ENCODE peak calls at places on chromosomes 11 and 22, in six cellular contexts. K, X, C, H, U and G are unnamed samples.

GRCh38 chr11:109089144-109089543 is 332.8 kb upstream of the C11orf87 start:
- DNase-seq in K (no peak), X (no peak), C (no peak), H (no peak), U (no peak), G (no peak)

GRCh38 chr11:72736452-72737069 is 15.6 kb downstream of the ARAP1 start:
- DNase-seq in K (peak), X (no peak), C (no peak), H (peak), U (peak), G (peak)

GRCh38 chr11:83157755-83158473 is 983 bp downstream of the PCF11 start:
- DNase-seq in K (peak), X (peak), C (peak), H (peak), U (peak), G (peak)

GRCh38 chr22:21754523-21755128 is 19.0 kb upstream of the YPEL1 start:
- DNase-seq in K (peak), X (no peak), C (no peak), H (no peak), U (no peak), G (peak)

GRCh38 chr22:40749829-40750228 is 69.3 kb downstream of the SLC25A17 start:
- DNase-seq in K (no peak), X (no peak), C (no peak), H (no peak), U (no peak), G (no peak)

GRCh38 chr11:70331901-70332300 is 61.4 kb downstream of the PPFIA1 start:
- DNase-seq in K (no peak), X (no peak), C (no peak), H (no peak), U (no peak), G (no peak)

GRCh38 chr11:94638902-94639373 is 71.8 kb downstream of the PIWIL4 start:
- DNase-seq in K (peak), X (no peak), C (no peak), H (peak), U (no peak), G (peak)

GRCh38 chr11:126307706-126308105 is 3.8 kb downstream of the DCPS start:
- DNase-seq in K (no peak), X (no peak), C (no peak), H (no peak), U (peak), G (peak)

GRCh38 chr11:87353904-87354303 is 316.2 kb downstream of the TMEM135 start:
- DNase-seq in K (no peak), X (no peak), C (no peak), H (no peak), U (no peak), G (no peak)

GRCh38 chr11:102836290-102836875 is 7.0 kb downstream of the MMP3 start:
- DNase-seq in K (no peak), X (no peak), C (no peak), H (no peak), U (no peak), G (peak)

GRCh38 chr11:30635401-30635989 is 49.3 kb upstream of the MPPED2 start:
- DNase-seq in K (no peak), X (no peak), C (peak), H (no peak), U (no peak), G (no peak)

GRCh38 chr22:30159561-30160353 is 79.5 kb downstream of the HORMAD2 start:
- DNase-seq in K (peak), X (no peak), C (no peak), H (no peak), U (no peak), G (peak)

GRCh38 chr22:41247703-41248102 is 7.0 kb upstream of the CHADL start:
- DNase-seq in K (no peak), X (no peak), C (no peak), H (no peak), U (no peak), G (no peak)

GRCh38 chr11:76629853-76630599 is 40.5 kb downstream of the LRRC32 start:
- DNase-seq in K (no peak), X (no peak), C (no peak), H (no peak), U (no peak), G (no peak)

GRCh38 chr11:83863272-83863671 is 577.1 kb upstream of the CCDC90B start:
- DNase-seq in K (no peak), X (no peak), C (no peak), H (no peak), U (no peak), G (no peak)

GRCh38 chr22:37020192-37020479 is 594 bp downstream of the MPST start:
- DNase-seq in K (peak), X (no peak), C (no peak), H (no peak), U (no peak), G (peak)

GRCh38 chr11:111526501-111526900 is 11.9 kb downstream of the HOATZ start:
- DNase-seq in K (no peak), X (peak), C (no peak), H (no peak), U (no peak), G (peak)

GRCh38 chr11:112087212-112087611 is 539 bp downstream of the SDHD start:
- DNase-seq in K (no peak), X (no peak), C (no peak), H (no peak), U (no peak), G (no peak)

GRCh38 chr22:42001127-42001526 is 2.5 kb downstream of the WBP2NL start:
- DNase-seq in K (no peak), X (no peak), C (no peak), H (no peak), U (no peak), G (no peak)

GRCh38 chr11:104581246-104581980 is 316.8 kb downstream of the CASP12 start:
- DNase-seq in K (no peak), X (no peak), C (peak), H (no peak), U (no peak), G (no peak)

GRCh38 chr11:82786001-82786400 is 52.3 kb upstream of the FAM181B start:
- DNase-seq in K (no peak), X (no peak), C (no peak), H (no peak), U (no peak), G (no peak)

GRCh38 chr11:26753738-26754504 is 32.1 kb upstream of the SLC5A12 start:
- DNase-seq in K (peak), X (peak), C (peak), H (no peak), U (peak), G (peak)

GRCh38 chr22:20567371-20567847 is 60.0 kb downstream of the MED15 start:
- DNase-seq in K (no peak), X (no peak), C (no peak), H (no peak), U (no peak), G (no peak)

GRCh38 chr11:2830886-2831285 is 54.7 kb downstream of the CDKN1C start:
- DNase-seq in K (no peak), X (no peak), C (no peak), H (no peak), U (no peak), G (no peak)

GRCh38 chr11:19087658-19088057 is 27.1 kb upstream of the MRGPRX2 start:
- DNase-seq in K (no peak), X (no peak), C (no peak), H (no peak), U (no peak), G (peak)

GRCh38 chr11:119115484-119116234 is 5.7 kb upstream of the HINFP start:
- DNase-seq in K (no peak), X (no peak), C (no peak), H (peak), U (no peak), G (no peak)

GRCh38 chr11:99822846-99823565 is 802.3 kb downstream of the CNTN5 start:
- DNase-seq in K (no peak), X (no peak), C (no peak), H (no peak), U (no peak), G (peak)

GRCh38 chr22:42950281-42950680 is 64.7 kb downstream of the PACSIN2 start:
- DNase-seq in K (no peak), X (no peak), C (no peak), H (no peak), U (no peak), G (no peak)

GRCh38 chr11:2881974-2882362 is 3.6 kb downstream of the CDKN1C start:
- DNase-seq in K (no peak), X (no peak), C (no peak), H (no peak), U (no peak), G (no peak)

GRCh38 chr11:45097721-45098493 is 48.5 kb upstream of the PRDM11 start:
- DNase-seq in K (peak), X (no peak), C (peak), H (peak), U (peak), G (peak)

GRCh38 chr11:65279713-65280459 is 18.1 kb downstream of the POLA2 start:
- DNase-seq in K (peak), X (peak), C (no peak), H (no peak), U (no peak), G (peak)

DNA sequence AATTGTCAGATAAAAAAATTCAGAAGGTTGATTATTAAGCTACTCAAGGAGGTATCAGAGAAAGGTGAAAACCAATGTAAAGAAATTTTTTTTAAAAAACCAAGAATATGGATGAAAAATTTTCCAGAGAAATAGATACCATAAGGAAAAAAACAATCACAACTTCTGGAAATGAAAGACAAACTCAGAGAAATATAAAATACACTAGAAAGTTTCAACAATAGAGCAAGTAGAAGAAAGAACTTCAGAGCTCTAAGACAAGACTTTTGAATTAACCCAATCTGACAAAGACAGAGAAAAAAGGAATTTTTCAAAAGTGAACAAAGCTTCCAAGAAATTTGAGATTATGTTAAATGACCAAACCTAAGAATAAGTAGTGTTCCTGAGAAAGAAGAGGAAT is 62.9 kb upstream of the TEAD1 start:
- DNase-seq in K (no peak), X (no peak), C (no peak), H (no peak), U (no peak), G (no peak)
- H3K27ac ChIP-seq in K (no peak), X (no peak), C (no peak), H (no peak), U (no peak), G (no peak)

GRCh38 chr11:16632295-16633200 is 105.9 kb upstream of the C11orf58 start:
- DNase-seq in K (peak), X (no peak), C (no peak), H (no peak), U (no peak), G (peak)
- H3K27ac ChIP-seq in K (no peak), X (no peak), C (no peak), H (no peak), U (no peak), G (no peak)

GRCh38 chr11:64092119-64092760 is 56.5 kb downstream of the FLRT1 start:
- DNase-seq in K (no peak), X (no peak), C (no peak), H (no peak), U (no peak), G (no peak)
- H3K27ac ChIP-seq in K (no peak), X (peak), C (no peak), H (no peak), U (peak), G (no peak)

GRCh38 chr11:8102965-8103364 is 22.0 kb downstream of the TUB start:
- DNase-seq in K (no peak), X (no peak), C (no peak), H (no peak), U (no peak), G (no peak)
- H3K27ac ChIP-seq in K (no peak), X (no peak), C (no peak), H (no peak), U (no peak), G (no peak)